ENCODE peak calls at places on chromosomes 7 and 10, in ten cellular contexts. A, X, H, K, D, I, Y, J, C and Z are unnamed samples. For H3K4me1, the result is how much of the 10 kb centered on the place peaks cover.

GRCh38 chr7:136348542-136348941 is 371.4 kb upstream of the MTPN start:
- DNase-seq in D (no peak), K (no peak), X (no peak), A (no peak), J (no peak), Y (no peak), C (no peak), H (no peak), I (no peak), Z (no peak)

GRCh38 chr7:54978364-54979116 is 40.3 kb upstream of the EGFR start:
- DNase-seq in J (no peak), I (no peak), X (no peak), Y (no peak), H (no peak), K (no peak), A (no peak), C (no peak), D (no peak), Z (no peak)

GRCh38 chr7:137943132-137943551 is 58.7 kb downstream of the CREB3L2 start:
- DNase-seq in C (peak), H (no peak), K (peak), J (no peak), I (no peak), D (no peak), A (peak), X (peak), Y (peak), Z (no peak)

GRCh38 chr10:31847518-31847917 is 81.1 kb downstream of the ARHGAP12 start:
- DNase-seq in I (no peak), J (no peak), C (no peak), D (no peak), X (no peak), K (no peak), A (no peak), Y (no peak), H (no peak), Z (no peak)

GRCh38 chr10:116627386-116627933 is 6.7 kb downstream of the PNLIPRP2 start:
- DNase-seq in D (no peak), X (peak), C (peak), J (no peak), K (peak), Y (peak), H (no peak), A (peak), I (peak), Z (peak)

GRCh38 chr7:87513735-87514319 is 38.3 kb upstream of the ABCB4 start:
- DNase-seq in C (no peak), D (no peak), I (no peak), J (no peak), X (no peak), K (no peak), A (no peak), H (no peak), Y (no peak), Z (no peak)

GRCh38 chr10:16828731-16829175 is 11.5 kb upstream of the RSU1 start:
- DNase-seq in C (peak), X (no peak), Y (no peak), J (no peak), H (no peak), K (peak), D (no peak), I (no peak), A (no peak), Z (peak)

GRCh38 chr10:69961864-69962745 is 90.5 kb upstream of the MACROH2A2 start:
- DNase-seq in C (no peak), H (no peak), K (no peak), A (no peak), D (no peak), I (peak), X (peak), J (no peak), Y (peak), Z (no peak)

GRCh38 chr10:45444976-45445898 is 71.2 kb downstream of the ALOX5 start:
- DNase-seq in A (peak), H (no peak), D (no peak), Y (peak), I (peak), K (no peak), X (no peak), J (no peak), C (no peak), Z (no peak)

GRCh38 chr7:37376386-37376785 is 72.3 kb downstream of the ELMO1 start:
- DNase-seq in Y (no peak), J (no peak), A (no peak), D (no peak), H (no peak), K (no peak), I (no peak), X (no peak), C (no peak), Z (peak)

GRCh38 chr10:123888751-123889150 is 2.9 kb downstream of the CPXM2 start:
- DNase-seq in X (no peak), K (no peak), A (no peak), J (no peak), Y (no peak), C (no peak), H (no peak), D (no peak), I (no peak), Z (no peak)

GRCh38 chr10:78931333-78932083 is 137.3 kb upstream of the ZMIZ1 start:
- DNase-seq in K (peak), X (peak), A (peak), Y (peak), I (no peak), C (no peak), H (no peak), D (no peak), J (no peak), Z (peak)

GRCh38 chr7:3267928-3268690 is 32.9 kb upstream of the SDK1 start:
- DNase-seq in X (no peak), D (no peak), Y (no peak), K (peak), C (no peak), J (no peak), I (no peak), H (no peak), A (no peak), Z (peak)

GRCh38 chr10:43372751-43373445 is 1.5 kb downstream of the FXYD4 start:
- DNase-seq in C (peak), X (no peak), H (peak), A (no peak), J (no peak), Y (no peak), K (no peak), I (no peak), D (no peak), Z (no peak)

GRCh38 chr10:133440633-133441285 is 13.0 kb upstream of the SCART1 start:
- DNase-seq in C (no peak), I (no peak), A (no peak), K (no peak), D (peak), H (no peak), J (no peak), Y (peak), X (no peak), Z (no peak)

GRCh38 chr10:4535531-4535930 is 290.5 kb upstream of the AKR1E2 start:
- DNase-seq in K (no peak), X (no peak), D (no peak), Y (no peak), J (no peak), C (no peak), I (no peak), A (no peak), H (no peak), Z (no peak)

GRCh38 chr7:107045195-107045960 is 873 bp downstream of the PRKAR2B start:
- DNase-seq in I (no peak), J (no peak), C (no peak), K (peak), D (no peak), A (peak), Y (no peak), X (no peak), H (no peak), Z (no peak)

GRCh38 chr7:4694653-4695335 is 12.7 kb downstream of the FOXK1 start:
- DNase-seq in D (no peak), I (no peak), Y (peak), A (no peak), X (peak), H (no peak), C (peak), J (no peak), K (peak), Z (no peak)

GRCh38 chr7:229184-229964 is 37.0 kb downstream of the FAM20C start:
- DNase-seq in H (no peak), D (no peak), X (peak), J (no peak), K (peak), Y (peak), C (no peak), A (no peak), I (no peak), Z (no peak)
- H3K4me1 ChIP-seq in H (under half), D (under half), X (under half), J (under half), K (under half), Y (half or more), C (under half), A (under half), I (under half), Z (under half)

GRCh38 chr7:76053461-76053860 is 5.6 kb downstream of the MDH2 start:
- DNase-seq in C (no peak), I (no peak), J (no peak), X (no peak), K (no peak), D (no peak), Y (no peak), H (no peak), A (no peak), Z (no peak)
- H3K4me1 ChIP-seq in C (under half), I (under half), J (under half), X (under half), K (under half), D (under half), Y (under half), H (under half), A (under half), Z (under half)

DNA sequence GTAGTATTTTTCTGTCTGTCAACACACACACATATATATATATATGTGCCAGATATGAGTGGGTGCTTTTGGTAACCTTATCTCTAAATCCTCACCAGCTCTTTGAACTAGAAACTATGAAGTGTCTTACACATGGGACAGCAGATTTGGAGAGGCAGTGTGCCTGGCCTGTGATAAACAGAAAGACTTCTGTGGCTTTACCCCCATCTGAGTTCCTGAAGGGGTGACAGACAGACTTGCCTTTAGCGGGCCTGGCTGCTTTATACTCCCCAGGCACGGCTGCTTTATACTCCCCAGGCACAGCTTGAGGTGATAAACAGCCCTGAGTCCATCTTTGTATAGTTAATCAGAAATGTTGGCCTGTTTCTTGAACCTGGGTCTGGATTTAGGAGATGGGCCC is 5.6 kb downstream of the BAG3 start:
- DNase-seq in K (no peak), D (no peak), Y (no peak), X (no peak), H (no peak), I (no peak), C (peak), J (no peak), A (no peak), Z (no peak)
- H3K4me1 ChIP-seq in K (half or more), D (half or more), Y (half or more), X (under half), H (half or more), I (under half), C (half or more), J (under half), A (half or more), Z (half or more)

DNA sequence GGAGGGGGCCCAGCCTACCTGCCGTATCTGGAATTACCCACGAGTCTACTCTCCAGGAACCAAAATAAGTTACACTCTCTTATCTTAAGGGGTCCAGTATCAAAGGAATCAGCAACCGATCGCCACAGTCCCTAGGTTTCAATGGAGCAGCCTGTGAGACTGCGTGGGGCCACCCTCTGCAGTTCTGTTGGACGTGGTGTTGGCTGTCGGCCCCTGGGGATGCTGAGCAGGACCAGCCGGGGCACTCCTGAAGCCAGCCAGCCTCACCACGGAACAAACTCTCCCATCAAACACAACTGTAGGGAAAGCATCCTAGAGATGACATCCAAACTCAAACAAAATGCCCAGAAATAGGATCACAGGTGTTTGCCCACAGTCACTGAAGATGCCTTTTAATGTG is 25.5 kb upstream of the ABLIM1 start:
- DNase-seq in J (no peak), H (no peak), I (no peak), A (no peak), X (no peak), Y (no peak), K (no peak), D (no peak), C (no peak), Z (no peak)
- H3K4me1 ChIP-seq in J (under half), H (half or more), I (under half), A (under half), X (under half), Y (half or more), K (under half), D (under half), C (under half), Z (under half)

GRCh38 chr7:129375221-129375938 is 58.9 kb upstream of the STRIP2 start:
- DNase-seq in A (peak), Y (no peak), C (no peak), H (no peak), X (no peak), K (no peak), J (no peak), D (no peak), I (no peak), Z (no peak)

GRCh38 chr7:129370812-129371211 is 63.4 kb upstream of the STRIP2 start:
- DNase-seq in I (no peak), A (no peak), Y (no peak), D (no peak), K (no peak), H (no peak), X (no peak), C (no peak), J (no peak), Z (peak)

GRCh38 chr7:129376778-129377700 is 57.2 kb upstream of the STRIP2 start:
- DNase-seq in X (no peak), J (no peak), Y (no peak), C (no peak), K (peak), H (no peak), I (no peak), A (no peak), D (no peak), Z (peak)

GRCh38 chr7:129376076-129376777 is 58.0 kb upstream of the STRIP2 start:
- DNase-seq in X (peak), C (no peak), D (peak), J (peak), A (peak), I (no peak), K (peak), Y (no peak), H (no peak), Z (peak)

GRCh38 chr7:129373651-129374428 is 60.4 kb upstream of the STRIP2 start:
- DNase-seq in J (no peak), C (no peak), X (no peak), K (no peak), Y (no peak), I (no peak), H (no peak), A (no peak), D (no peak), Z (no peak)
- H3K4me1 ChIP-seq in J (under half), C (under half), X (under half), K (under half), Y (under half), I (under half), H (under half), A (under half), D (under half), Z (under half)